ENCODE peak calls at places on chromosomes 13 and 19, in nine cellular contexts. C is body of pancreas; F is A549; W is mesendoderm; K is uterus; V is Peyer's patch; D is CD4-positive, alpha-beta memory T cell; G is aorta; H is naive thymus-derived CD4-positive, alpha-beta T cell. P is an unnamed sample.
A peak's percentile ranks its signal among the peaks of the same experiment; 100 is the strongest.

GRCh38 chr19:10142701-10143375 is 23.1 kb upstream of the EIF3G start:
- DNase-seq in K (no peak), W (no peak), D (peak; percentile 81), G (no peak), H (no peak), F (no peak), V (peak; percentile 69), C (no peak), P (no peak)

GRCh38 chr19:8251025-8251472 is 41.9 kb downstream of the CERS4 start:
- DNase-seq in V (no peak), D (no peak), K (peak; percentile 73), C (peak; percentile 75), H (no peak), W (no peak), G (peak; percentile 79), F (no peak), P (no peak)

GRCh38 chr19:48633148-48634035 is 3.8 kb downstream of the DBP start:
- DNase-seq in K (no peak), C (no peak), H (no peak), V (peak; percentile 91), F (no peak), W (no peak), G (no peak), D (no peak), P (no peak)

GRCh38 chr13:33150146-33150545 is 133.9 kb downstream of the KL start:
- DNase-seq in H (no peak), V (no peak), K (no peak), F (no peak), D (no peak), C (no peak), W (no peak), G (no peak), P (no peak)

GRCh38 chr13:35139591-35139990 is 197.5 kb downstream of the NBEA start:
- DNase-seq in V (no peak), G (no peak), K (no peak), H (no peak), W (no peak), D (no peak), F (no peak), C (no peak), P (no peak)

GRCh38 chr19:48967346-48968178 is 2.5 kb downstream of the FTL start:
- DNase-seq in F (peak; percentile 92), H (no peak), D (no peak), G (peak; percentile 86), W (peak; percentile 70), K (no peak), C (peak; percentile 25), V (peak; percentile 62), P (no peak)

GRCh38 chr13:30865131-30866009 is 40.7 kb upstream of the MEDAG start:
- DNase-seq in W (peak; percentile 94), F (peak; percentile 81), V (peak; percentile 85), G (peak; percentile 87), H (peak; percentile 20), K (peak; percentile 78), C (peak; percentile 75), D (peak; percentile 44), P (peak; percentile 78)

GRCh38 chr19:16529466-16530144 is 12.6 kb downstream of the CHERP start:
- DNase-seq in H (no peak), G (no peak), W (no peak), K (no peak), V (no peak), F (no peak), D (no peak), C (no peak), P (no peak)

GRCh38 chr13:98510156-98510509 is 66.8 kb downstream of the STK24 start:
- DNase-seq in F (no peak), K (no peak), C (no peak), G (no peak), W (no peak), V (no peak), D (no peak), H (no peak), P (no peak)

GRCh38 chr13:98512774-98513327 is 64.1 kb downstream of the STK24 start:
- DNase-seq in G (no peak), H (no peak), W (no peak), C (no peak), V (no peak), K (no peak), F (no peak), D (no peak), P (no peak)

GRCh38 chr13:98509271-98510155 is 67.4 kb downstream of the STK24 start:
- DNase-seq in H (peak; percentile 21), W (peak; percentile 59), K (no peak), F (peak; percentile 76), C (no peak), D (peak; percentile 43), G (peak; percentile 81), V (peak; percentile 92), P (no peak)

GRCh38 chr13:98513837-98514236 is 63.1 kb downstream of the STK24 start:
- DNase-seq in F (no peak), V (no peak), D (no peak), H (no peak), C (no peak), G (no peak), K (no peak), W (no peak), P (no peak)

GRCh38 chr13:98511435-98511834 is 65.5 kb downstream of the STK24 start:
- DNase-seq in K (no peak), C (no peak), F (no peak), V (no peak), H (no peak), W (no peak), D (peak; percentile 56), G (no peak), P (no peak)
- H3K4me1 ChIP-seq in K (peaks cover 7% of the 10 kb centered on the region), C (peaks cover 30% of the 10 kb centered on the region), F (peaks cover 36% of the 10 kb centered on the region), V (peaks cover 3% of the 10 kb centered on the region), H (peaks cover 35% of the 10 kb centered on the region), W (peaks cover 14% of the 10 kb centered on the region), D (peaks cover 100% of the 10 kb centered on the region), G (peaks cover 4% of the 10 kb centered on the region), P (no peaks in the 10 kb centered on the region)

DNA sequence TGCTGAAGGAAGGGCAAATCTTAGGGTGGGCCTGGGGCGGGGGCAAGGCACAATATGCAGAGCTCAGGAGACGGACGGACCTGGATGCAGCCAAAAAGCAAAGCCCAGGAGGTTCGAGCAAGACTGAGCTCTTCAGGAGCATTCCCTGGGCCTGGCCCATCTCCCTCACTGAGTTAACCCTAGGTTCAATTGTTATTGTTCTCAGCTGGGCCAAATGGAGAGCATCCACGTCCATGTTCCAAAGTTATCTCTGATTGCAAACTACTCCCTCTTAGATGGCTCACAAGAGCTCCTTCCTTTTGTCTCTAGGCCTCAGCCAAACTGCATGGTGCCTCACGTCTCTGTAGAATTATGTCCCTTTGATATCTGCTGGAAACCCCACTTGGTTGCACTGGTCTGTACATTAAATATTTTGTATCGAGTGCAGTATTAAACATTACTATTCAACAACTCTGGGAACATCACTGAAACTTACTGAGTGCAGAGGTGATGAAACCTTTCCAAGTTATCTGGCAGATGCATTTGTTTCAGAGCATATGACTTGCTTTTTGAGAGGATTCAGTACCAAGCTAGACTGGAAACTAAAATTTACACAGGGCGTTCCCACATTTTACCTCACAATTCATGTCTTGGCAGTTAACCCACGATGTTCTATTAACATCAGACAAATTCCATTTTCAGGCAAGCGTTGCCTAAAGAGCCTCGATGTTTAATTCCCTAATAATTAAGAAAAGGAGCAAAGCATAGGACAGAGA is 38.1 kb downstream of the DOCK9 start:
- DNase-seq in C (no peak), H (no peak), V (no peak), W (no peak), G (no peak), F (no peak), D (no peak), K (peak; percentile 58), P (no peak)
- H3K27ac ChIP-seq in C (no peak overlapping the region), H (no peak overlapping the region), V (no peak overlapping the region), W (no peak overlapping the region), G (no peak overlapping the region), F (no peak overlapping the region), D (no peak overlapping the region), K (peak overlapping the region; percentile 56), P (no peak overlapping the region)

GRCh38 chr19:35557539-35558399 is 5.7 kb downstream of the ATP4A start:
- DNase-seq in D (peak; percentile 25), H (no peak), W (peak; percentile 96), F (peak; percentile 89), G (peak; percentile 71), V (peak; percentile 61), C (peak; percentile 85), K (peak; percentile 44), P (peak; percentile 35)

GRCh38 chr19:35556025-35556590 is 7.3 kb downstream of the ATP4A start:
- DNase-seq in W (no peak), D (no peak), V (no peak), F (no peak), K (no peak), H (no peak), C (no peak), G (no peak), P (no peak)

GRCh38 chr19:35558400-35559280 is 4.8 kb downstream of the ATP4A start:
- DNase-seq in W (no peak), V (no peak), H (no peak), G (no peak), F (no peak), K (no peak), D (no peak), C (no peak), P (no peak)

GRCh38 chr19:35555301-35556005 is 8.0 kb downstream of the ATP4A start:
- DNase-seq in G (no peak), D (no peak), W (peak; percentile 75), H (no peak), K (no peak), F (peak; percentile 86), V (no peak), C (no peak), P (peak; percentile 51)

GRCh38 chr19:35556846-35557538 is 6.5 kb downstream of the ATP4A start:
- DNase-seq in H (no peak), C (no peak), G (no peak), F (no peak), V (no peak), W (no peak), K (no peak), D (no peak), P (no peak)
- H3K4me3 ChIP-seq in H (no peak overlapping the region), C (no peak overlapping the region), G (no peak overlapping the region), F (no peak overlapping the region), V (no peak overlapping the region), W (no peak overlapping the region), K (no peak overlapping the region), D (no peak overlapping the region), P (no peak overlapping the region)

GRCh38 chr19:38850976-38851621 is 1.3 kb upstream of the HNRNPL start:
- DNase-seq in C (no peak), F (no peak), K (peak; percentile 59), W (peak; percentile 29), G (peak; percentile 64), H (no peak), D (peak; percentile 36), V (peak; percentile 68), P (no peak)

GRCh38 chr19:38851622-38852230 is 1.9 kb upstream of the HNRNPL start:
- DNase-seq in D (peak; percentile 89), W (peak; percentile 95), H (peak; percentile 82), V (peak; percentile 98), C (peak; percentile 94), G (peak; percentile 96), K (peak; percentile 93), F (peak; percentile 98), P (peak; percentile 95)

GRCh38 chr19:38849147-38849745 is 540 bp downstream of the HNRNPL start:
- DNase-seq in G (peak; percentile 98), V (peak; percentile 98), D (peak; percentile 96), H (peak; percentile 96), K (peak; percentile 98), W (peak; percentile 96), C (peak; percentile 97), F (peak; percentile 99), P (peak; percentile 96)

GRCh38 chr19:38849746-38850230 is at the start of gene HNRNPL:
- DNase-seq in W (no peak), C (no peak), F (no peak), D (peak; percentile 100), V (no peak), H (peak; percentile 99), G (peak; percentile 99), K (peak; percentile 99), P (no peak)

GRCh38 chr19:38850231-38850975 is 617 bp upstream of the HNRNPL start:
- DNase-seq in H (peak; percentile 91), W (peak; percentile 100), F (peak; percentile 100), C (peak; percentile 100), V (peak; percentile 100), D (peak; percentile 100), K (peak; percentile 99), G (peak; percentile 99), P (peak; percentile 100)
- H3K4me1 ChIP-seq in H (peaks cover 24% of the 10 kb centered on the region), W (peaks cover 4% of the 10 kb centered on the region), F (peaks cover 44% of the 10 kb centered on the region), C (peaks cover 46% of the 10 kb centered on the region), V (peaks cover 26% of the 10 kb centered on the region), D (peaks cover 54% of the 10 kb centered on the region), K (peaks cover 9% of the 10 kb centered on the region), G (no peaks in the 10 kb centered on the region), P (peaks cover 29% of the 10 kb centered on the region)

P was measured in OCI-LY7.